ENCODE peak calls at places on chromosomes 13 and 19, in eight cellular contexts. Z is ovary, V is heart left ventricle, Q is spleen, E is testis, K is uterus, N is esophagus squamous epithelium, Y is NB4. X is an unnamed sample.

GRCh38 chr13:53151692-53152421 is 123.2 kb downstream of the OLFM4 start:
- DNase-seq in Z (peak), N (no peak), E (peak), V (no peak), Q (no peak), K (peak), Y (peak), X (peak)

GRCh38 chr13:90365130-90365529 is 982.4 kb upstream of the MIR17HG start:
- DNase-seq in Y (no peak), Q (no peak), V (no peak), Z (no peak), N (no peak), E (no peak), K (no peak), X (no peak)

GRCh38 chr13:40812724-40813445 is 23.5 kb downstream of the SLC25A15 start:
- DNase-seq in Z (no peak), V (no peak), Y (no peak), E (no peak), N (no peak), Q (no peak), K (no peak), X (no peak)

GRCh38 chr13:63449549-63449948 is 2033.9 kb upstream of the PCDH20 start:
- DNase-seq in Y (no peak), N (no peak), V (no peak), K (no peak), Q (no peak), Z (no peak), E (no peak), X (no peak)

GRCh38 chr13:96091164-96091931 is 1.4 kb downstream of the HS6ST3 start:
- DNase-seq in E (peak), N (no peak), K (peak), V (peak), Y (no peak), Q (no peak), Z (peak), X (no peak)

GRCh38 chr19:4976412-4977298 is 7.7 kb downstream of the KDM4B start:
- DNase-seq in Q (peak), N (peak), K (peak), Y (peak), E (peak), Z (peak), V (peak), X (no peak)

GRCh38 chr19:31513841-31514240 is 164.6 kb upstream of the TSHZ3 start:
- DNase-seq in N (no peak), Z (no peak), V (no peak), Y (no peak), E (no peak), Q (no peak), K (no peak), X (no peak)

GRCh38 chr13:99577934-99578917 is 77.0 kb downstream of the TM9SF2 start:
- DNase-seq in K (no peak), E (no peak), V (no peak), N (no peak), Z (peak), Y (peak), Q (no peak), X (no peak)

GRCh38 chr13:53041968-53042485 is 13.4 kb downstream of the OLFM4 start:
- DNase-seq in V (no peak), Y (no peak), N (no peak), Z (no peak), Q (no peak), E (no peak), K (no peak), X (no peak)

GRCh38 chr13:33751151-33751550 is 66.8 kb upstream of the RFC3 start:
- DNase-seq in Y (no peak), Z (no peak), Q (no peak), V (no peak), N (no peak), E (no peak), K (no peak), X (no peak)

GRCh38 chr13:43074824-43075510 is 51.6 kb downstream of the DNAJC15 start:
- DNase-seq in V (no peak), Y (no peak), N (no peak), Z (no peak), Q (no peak), K (no peak), E (no peak), X (no peak)

GRCh38 chr19:34787059-34787824 is 14.2 kb upstream of the ZNF599 start:
- DNase-seq in Y (no peak), K (no peak), N (no peak), Q (no peak), Z (no peak), V (no peak), E (no peak), X (no peak)

GRCh38 chr13:88590574-88590973 is 919.4 kb downstream of the SLITRK5 start:
- DNase-seq in N (no peak), K (no peak), Z (no peak), Q (no peak), E (no peak), V (no peak), Y (no peak), X (no peak)

GRCh38 chr19:2129892-2130770 is 21.2 kb downstream of the AP3D1 start:
- DNase-seq in V (no peak), N (no peak), Z (no peak), Q (no peak), Y (no peak), K (no peak), E (no peak), X (no peak)

GRCh38 chr13:24267283-24267682 is 42.1 kb upstream of the C1QTNF9 start:
- DNase-seq in K (peak), V (no peak), N (no peak), Z (no peak), Q (no peak), E (peak), Y (no peak), X (no peak)

DNA sequence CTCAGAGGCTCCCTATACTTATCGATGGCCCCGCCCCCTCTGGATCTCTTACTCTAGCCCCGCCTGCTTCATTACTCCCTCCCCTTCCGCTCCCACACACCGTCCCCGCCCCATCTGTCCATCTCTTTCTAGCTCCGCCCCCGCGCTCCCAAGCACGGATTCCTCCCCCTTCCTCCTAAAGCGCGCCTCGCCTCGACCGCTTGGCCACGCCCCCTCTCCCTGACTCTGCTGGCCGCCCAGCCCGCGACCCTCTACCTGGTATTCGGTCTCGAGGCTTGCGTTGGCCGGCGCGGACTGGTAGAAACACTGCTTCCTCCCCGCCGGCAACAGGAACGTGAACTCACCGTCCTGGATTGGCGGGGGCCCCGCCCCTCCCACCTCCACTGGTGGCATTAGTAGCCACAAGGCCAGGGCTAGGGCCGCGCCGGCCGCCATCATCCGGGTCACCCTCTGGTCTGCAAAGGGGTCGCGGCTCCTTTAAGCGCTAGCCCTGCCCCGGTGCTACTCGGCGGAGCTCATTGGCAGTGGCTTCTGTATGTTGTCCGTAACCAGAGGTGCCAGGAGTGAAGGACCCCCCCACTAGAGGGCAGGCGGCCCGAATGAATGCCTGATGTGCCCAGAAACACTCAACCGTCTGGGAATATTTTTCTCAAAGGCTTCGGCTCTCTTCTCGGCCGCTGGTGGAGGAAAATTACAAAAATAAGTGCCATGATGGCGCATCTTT is at the start of gene TMED1:
- DNase-seq in Y (peak), V (peak), Z (peak), N (peak), Q (peak), K (peak), E (peak), X (peak)
- TF ChIP-seq POLR2A in Y (peak), V (peak), Z (peak), N (no peak), Q (peak), K (peak), E (no peak), X (peak)

DNA sequence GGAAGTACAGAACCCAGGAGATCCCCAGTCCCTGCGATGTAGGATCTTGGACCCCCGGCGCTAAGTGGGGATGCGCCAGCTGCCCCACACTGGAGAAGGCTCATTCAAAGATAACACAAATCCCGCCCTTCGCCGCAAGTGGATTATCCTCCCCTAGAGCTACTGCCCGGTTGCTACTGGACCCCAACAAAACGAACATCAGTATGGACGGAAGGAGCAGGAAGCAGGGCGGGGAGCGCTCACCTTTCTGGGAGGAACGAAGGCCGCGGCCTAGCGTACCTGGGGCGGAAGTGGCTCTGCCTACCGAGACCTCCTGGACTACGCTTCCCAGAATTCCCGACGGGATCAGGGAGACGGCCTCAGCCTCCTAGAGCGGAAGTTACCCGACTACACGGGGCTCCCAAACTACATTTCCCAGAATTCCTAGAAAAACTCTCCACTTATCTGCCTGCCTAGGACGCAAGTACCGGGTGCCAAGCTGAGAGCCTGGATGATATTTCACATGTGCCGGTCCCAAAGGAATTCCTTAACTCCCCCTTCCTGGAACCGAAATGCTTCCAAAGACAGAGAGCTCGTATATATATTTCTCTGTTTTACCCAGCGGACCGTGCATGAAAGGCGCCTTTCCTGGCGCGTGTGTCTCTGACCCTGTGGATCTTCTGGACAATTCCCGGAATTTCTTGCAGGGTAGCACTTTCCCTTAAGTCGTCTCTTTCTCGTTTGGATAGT is at the start of gene ZNF112:
- DNase-seq in Y (no peak), Q (peak), N (no peak), E (peak), V (peak), Z (peak), K (peak), X (peak)
- TF ChIP-seq POLR2A in Y (no peak), Q (no peak), N (no peak), E (no peak), V (peak), Z (peak), K (no peak), X (no peak)

GRCh38 chr19:6062274-6062673 is 48.0 kb downstream of the RFX2 start:
- DNase-seq in Y (peak), K (peak), E (peak), V (peak), N (no peak), Q (no peak), Z (peak), X (no peak)
- TF ChIP-seq POLR2A in Y (no peak), K (no peak), E (no peak), V (no peak), N (no peak), Q (no peak), Z (no peak), X (no peak)

DNA sequence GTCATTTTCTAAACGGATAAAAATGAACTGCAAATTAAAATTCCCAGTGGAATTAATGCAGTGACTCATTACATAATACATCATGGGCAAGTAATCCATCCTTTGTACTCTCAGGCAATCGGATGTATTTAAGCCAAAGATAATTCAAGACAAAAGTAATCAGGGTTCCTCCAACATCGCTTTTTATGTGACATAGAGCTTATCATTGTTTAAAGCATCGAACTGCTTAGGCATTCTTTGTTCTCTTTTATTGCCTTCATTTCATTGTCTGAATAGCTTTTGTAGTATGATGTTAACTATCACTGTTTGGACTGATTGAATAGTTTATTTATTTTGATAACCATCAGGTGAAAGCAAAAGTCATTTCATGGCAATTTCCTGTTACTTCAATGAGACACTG is 209.4 kb downstream of the ITGBL1 start:
- DNase-seq in N (no peak), V (no peak), Q (no peak), E (no peak), Y (no peak), K (no peak), Z (no peak), X (no peak)
- TF ChIP-seq POLR2A in N (no peak), V (no peak), Q (no peak), E (no peak), Y (no peak), K (no peak), Z (no peak), X (no peak)

GRCh38 chr19:38370299-38370698 is 4.1 kb upstream of the PSMD8 start:
- DNase-seq in Z (no peak), Q (no peak), V (no peak), Y (no peak), E (no peak), K (no peak), N (no peak), X (no peak)
- TF ChIP-seq POLR2A in Z (no peak), Q (no peak), V (no peak), Y (no peak), E (no peak), K (no peak), N (no peak), X (no peak)

DNA sequence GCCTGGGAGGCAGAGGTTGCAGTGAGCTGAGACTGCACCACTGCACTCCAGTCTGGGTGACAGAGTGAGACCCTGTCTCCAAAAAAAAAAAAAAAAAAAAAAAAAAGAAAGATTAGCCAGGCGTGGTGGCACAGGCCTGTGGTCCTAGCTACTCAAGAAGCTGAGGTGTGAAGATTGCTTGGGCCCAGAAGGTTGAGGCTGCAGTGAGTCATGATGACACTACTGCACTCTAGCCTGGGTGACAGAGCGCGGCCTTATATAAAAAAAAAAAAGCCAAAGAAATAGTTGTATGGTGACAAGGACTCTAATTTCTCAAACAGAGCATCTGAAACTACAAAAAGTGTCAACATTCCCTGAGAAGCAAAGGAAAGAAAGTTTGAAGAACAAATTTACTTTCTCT is 3.4 kb downstream of the PBX4 start:
- DNase-seq in Y (peak), V (no peak), E (no peak), K (no peak), Z (no peak), Q (no peak), N (no peak), X (no peak)
- TF ChIP-seq POLR2A in Y (no peak), V (no peak), E (no peak), K (no peak), Z (no peak), Q (no peak), N (no peak), X (no peak)

GRCh38 chr19:38707512-38708114 is 36.7 kb downstream of the CAPN12 start:
- DNase-seq in Z (no peak), Q (peak), K (peak), V (peak), E (peak), N (no peak), Y (no peak), X (no peak)

GRCh38 chr19:38708413-38709024 is 35.8 kb downstream of the CAPN12 start:
- DNase-seq in K (no peak), Y (no peak), V (no peak), N (no peak), Q (no peak), Z (no peak), E (no peak), X (no peak)

GRCh38 chr19:38705197-38706019 is 38.9 kb downstream of the CAPN12 start:
- DNase-seq in V (peak), Z (no peak), Q (peak), Y (no peak), E (no peak), K (no peak), N (no peak), X (no peak)

GRCh38 chr19:38709119-38709518 is 35.2 kb downstream of the CAPN12 start:
- DNase-seq in V (no peak), Q (no peak), K (no peak), E (no peak), Z (no peak), Y (no peak), N (no peak), X (no peak)

DNA sequence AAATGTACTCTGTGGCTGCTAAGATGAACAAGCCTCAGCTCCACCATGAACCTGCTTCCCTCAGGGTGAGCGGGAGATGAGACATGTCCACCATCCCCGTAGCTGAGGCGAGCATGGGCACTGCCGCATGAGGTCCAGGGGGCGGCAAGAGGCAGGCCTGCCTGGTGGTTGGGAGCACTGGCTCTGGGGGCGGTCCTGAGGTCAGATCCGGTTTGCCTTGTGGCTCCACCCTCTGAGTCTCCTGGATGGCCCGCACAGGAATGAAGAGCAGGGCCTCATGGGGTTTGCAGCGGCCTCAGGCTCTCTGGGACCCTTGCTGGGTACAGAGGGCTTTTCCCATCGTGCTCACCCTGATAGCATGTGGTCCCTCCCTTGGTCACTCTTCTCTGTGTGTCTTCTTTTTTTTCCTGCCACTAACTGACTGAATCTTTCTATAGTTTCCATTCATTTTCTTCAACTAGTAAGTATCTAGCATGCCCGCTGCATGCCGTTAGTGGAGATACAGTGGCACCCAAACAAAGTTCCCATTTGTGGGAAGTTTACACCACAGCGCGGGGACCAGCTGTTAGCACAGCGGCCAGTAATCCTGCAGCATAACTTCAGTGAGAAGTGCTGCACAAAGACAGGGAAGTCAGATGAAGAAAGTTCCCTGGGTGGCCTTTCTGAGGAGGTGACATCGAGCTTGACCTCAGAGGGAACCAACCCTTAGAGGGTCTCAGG is 37.3 kb downstream of the CAPN12 start:
- DNase-seq in Z (no peak), Q (no peak), E (no peak), N (no peak), V (no peak), K (no peak), Y (no peak), X (no peak)
- TF ChIP-seq POLR2A in Z (no peak), Q (no peak), E (no peak), N (no peak), V (no peak), K (no peak), Y (no peak), X (no peak)

GRCh38 chr19:44752816-44753618 is 4.5 kb downstream of the BCL3 start:
- DNase-seq in K (peak), N (peak), Y (peak), E (peak), V (peak), Q (peak), Z (peak), X (peak)

GRCh38 chr19:44755219-44755618 is 6.7 kb downstream of the BCL3 start:
- DNase-seq in E (no peak), N (no peak), Z (no peak), Q (no peak), K (no peak), V (no peak), Y (no peak), X (no peak)

GRCh38 chr19:44754743-44755066 is 6.2 kb downstream of the BCL3 start:
- DNase-seq in Q (no peak), K (no peak), Z (no peak), E (no peak), V (no peak), Y (no peak), N (no peak), X (no peak)

GRCh38 chr19:44753619-44753931 is 5.1 kb downstream of the BCL3 start:
- DNase-seq in Q (no peak), Y (no peak), N (no peak), K (no peak), V (no peak), E (no peak), Z (no peak), X (no peak)

GRCh38 chr19:44753932-44754742 is 5.6 kb downstream of the BCL3 start:
- DNase-seq in Q (peak), Y (peak), Z (peak), E (peak), V (peak), K (peak), N (peak), X (peak)
- TF ChIP-seq POLR2A in Q (peak), Y (no peak), Z (peak), E (no peak), V (peak), K (peak), N (no peak), X (peak)

GRCh38 chr19:47109541-47110375 is 3.8 kb downstream of the ZC3H4 start:
- DNase-seq in E (no peak), N (no peak), Z (no peak), Q (peak), V (no peak), Y (peak), K (peak), X (no peak)
- TF ChIP-seq POLR2A in E (no peak), N (no peak), Z (no peak), Q (no peak), V (no peak), Y (no peak), K (no peak), X (peak)

DNA sequence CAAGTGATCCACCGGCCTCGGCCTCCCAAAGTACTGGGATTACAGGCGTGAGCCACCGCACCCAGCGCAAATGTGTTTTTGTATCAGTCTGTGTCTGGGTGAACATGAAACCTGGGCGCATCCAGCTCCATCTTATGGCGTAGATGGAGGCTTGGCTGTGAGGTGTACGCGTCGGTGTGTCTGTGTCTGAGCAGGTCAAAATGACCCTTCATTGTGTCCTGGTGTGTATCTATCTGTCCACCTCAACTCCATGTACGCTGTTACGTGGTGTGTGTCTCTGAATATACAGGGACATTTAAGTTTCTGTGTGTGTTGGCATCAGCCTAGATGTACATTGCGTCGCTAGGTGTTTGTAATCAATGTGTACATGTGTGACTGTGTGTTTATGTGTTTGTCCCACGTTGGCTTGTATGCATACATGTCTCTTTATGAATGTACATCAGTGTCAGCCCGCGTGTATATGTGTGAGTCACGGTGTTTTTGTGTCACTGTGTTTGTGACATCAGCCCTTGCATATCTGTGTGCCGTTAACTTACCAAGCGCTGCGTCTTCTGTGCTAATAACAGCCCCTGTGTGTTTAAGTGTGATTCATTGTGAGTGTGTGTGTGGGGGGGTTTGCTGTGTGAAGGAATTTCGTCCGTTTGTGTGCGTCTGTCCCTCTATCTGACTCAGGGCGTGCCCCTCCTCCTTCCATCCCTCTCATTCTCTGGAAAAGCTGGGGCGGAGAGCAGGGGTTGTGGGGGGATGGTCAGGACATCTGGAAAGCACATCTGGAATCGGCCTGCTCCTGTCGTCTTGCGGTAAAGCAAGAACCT is 6.4 kb downstream of the AXL start:
- DNase-seq in Q (no peak), Y (peak), E (peak), N (no peak), Z (no peak), V (peak), K (peak), X (no peak)
- TF ChIP-seq POLR2A in Q (no peak), Y (no peak), E (no peak), N (no peak), Z (no peak), V (no peak), K (peak), X (no peak)